ENCODE peak calls at places on chromosome 4, in six cellular contexts. E, T, A, I, O and V are unnamed samples. For H3K4me1, the result is how much of the 10 kb centered on the place peaks cover.

GRCh38 chr4:174260099-174260498 is 23.4 kb downstream of the FBXO8 start:
- DNase-seq in E (no peak), T (no peak), A (no peak), I (no peak), O (peak), V (no peak)

GRCh38 chr4:106142616-106143015 is 173.4 kb downstream of the TBCK start:
- DNase-seq in E (no peak), T (no peak), A (no peak), I (no peak), O (no peak), V (no peak)

GRCh38 chr4:96189761-96190160 is 349.9 kb downstream of the PDHA2 start:
- DNase-seq in E (no peak), T (no peak), A (no peak), I (no peak), O (no peak), V (no peak)

GRCh38 chr4:67198757-67199156 is 346.5 kb downstream of the CENPC start:
- DNase-seq in E (no peak), T (no peak), A (no peak), I (no peak), O (no peak), V (no peak)

GRCh38 chr4:152939655-152940054 is 3.5 kb downstream of the FHDC1 start:
- DNase-seq in E (no peak), T (no peak), A (no peak), I (no peak), O (no peak), V (no peak)

GRCh38 chr4:42417491-42417890 is 20.2 kb downstream of the SHISA3 start:
- DNase-seq in E (no peak), T (no peak), A (no peak), I (no peak), O (no peak), V (no peak)

GRCh38 chr4:145840162-145840768 is 98.4 kb downstream of the ZNF827 start:
- DNase-seq in E (no peak), T (peak), A (no peak), I (no peak), O (peak), V (no peak)

GRCh38 chr4:124389591-124389990 is 322.9 kb downstream of the ANKRD50 start:
- DNase-seq in E (no peak), T (no peak), A (no peak), I (no peak), O (no peak), V (no peak)

GRCh38 chr4:151600432-151600831 is 160.4 kb downstream of the GATB start:
- DNase-seq in E (no peak), T (no peak), A (no peak), I (no peak), O (no peak), V (no peak)

GRCh38 chr4:115360441-115360840 is 247.0 kb upstream of the NDST4 start:
- DNase-seq in E (no peak), T (no peak), A (no peak), I (no peak), O (no peak), V (no peak)

GRCh38 chr4:89212666-89213381 is 94.8 kb downstream of the GPRIN3 start:
- DNase-seq in E (no peak), T (no peak), A (no peak), I (no peak), O (no peak), V (no peak)

GRCh38 chr4:144649646-144650045 is 3.7 kb downstream of the HHIP start:
- DNase-seq in E (no peak), T (no peak), A (no peak), I (no peak), O (no peak), V (no peak)

GRCh38 chr4:137609693-137610450 is 77.6 kb upstream of the PCDH18 start:
- DNase-seq in E (no peak), T (no peak), A (no peak), I (no peak), O (no peak), V (no peak)

GRCh38 chr4:26140150-26140898 is 180.5 kb upstream of the RBPJ start:
- DNase-seq in E (peak), T (no peak), A (no peak), I (no peak), O (no peak), V (no peak)

GRCh38 chr4:42710329-42710728 is 53.4 kb upstream of the ATP8A1 start:
- DNase-seq in E (no peak), T (no peak), A (no peak), I (no peak), O (no peak), V (no peak)

GRCh38 chr4:56723201-56723605 is 42.1 kb upstream of the HOPX start:
- DNase-seq in E (no peak), T (no peak), A (no peak), I (no peak), O (no peak), V (no peak)

GRCh38 chr4:150009533-150009932 is 68.7 kb upstream of the DCLK2 start:
- DNase-seq in E (no peak), T (no peak), A (no peak), I (no peak), O (no peak), V (no peak)

GRCh38 chr4:7823416-7823824 is 116.2 kb downstream of the AFAP1 start:
- DNase-seq in E (peak), T (no peak), A (no peak), I (peak), O (peak), V (no peak)

GRCh38 chr4:40473578-40474388 is 138.7 kb downstream of the CHRNA9 start:
- DNase-seq in E (no peak), T (peak), A (no peak), I (peak), O (no peak), V (no peak)

GRCh38 chr4:82618321-82618720 is 56.5 kb upstream of the TMEM150C start:
- DNase-seq in E (no peak), T (no peak), A (no peak), I (no peak), O (peak), V (no peak)

GRCh38 chr4:118834960-118835895 is 698 bp downstream of the SEC24D start:
- DNase-seq in E (peak), T (peak), A (no peak), I (peak), O (peak), V (peak)

GRCh38 chr4:17284323-17285175 is 227.3 kb downstream of the QDPR start:
- DNase-seq in E (no peak), T (no peak), A (no peak), I (no peak), O (no peak), V (no peak)

GRCh38 chr4:83197555-83198235 is 83.2 kb upstream of the PLAC8 start:
- DNase-seq in E (peak), T (no peak), A (no peak), I (no peak), O (no peak), V (no peak)

GRCh38 chr4:100679926-100680325 is 162.1 kb upstream of the EMCN start:
- DNase-seq in E (no peak), T (no peak), A (no peak), I (no peak), O (no peak), V (no peak)

GRCh38 chr4:151862766-151863165 is 102.0 kb upstream of the GATB start:
- DNase-seq in E (no peak), T (no peak), A (no peak), I (no peak), O (no peak), V (no peak)

GRCh38 chr4:108113229-108113628 is 55.5 kb downstream of the LEF1 start:
- DNase-seq in E (no peak), T (no peak), A (no peak), I (no peak), O (no peak), V (no peak)

GRCh38 chr4:117478702-117479101 is 393.3 kb upstream of the TRAM1L1 start:
- DNase-seq in E (no peak), T (no peak), A (no peak), I (no peak), O (no peak), V (no peak)

GRCh38 chr4:139167774-139168444 is 9.1 kb downstream of the ELF2 start:
- DNase-seq in E (no peak), T (no peak), A (no peak), I (no peak), O (peak), V (no peak)
- TF ChIP-seq CTCF in E (peak), T (peak), A (peak), I (no peak), O (peak), V (peak)

DNA sequence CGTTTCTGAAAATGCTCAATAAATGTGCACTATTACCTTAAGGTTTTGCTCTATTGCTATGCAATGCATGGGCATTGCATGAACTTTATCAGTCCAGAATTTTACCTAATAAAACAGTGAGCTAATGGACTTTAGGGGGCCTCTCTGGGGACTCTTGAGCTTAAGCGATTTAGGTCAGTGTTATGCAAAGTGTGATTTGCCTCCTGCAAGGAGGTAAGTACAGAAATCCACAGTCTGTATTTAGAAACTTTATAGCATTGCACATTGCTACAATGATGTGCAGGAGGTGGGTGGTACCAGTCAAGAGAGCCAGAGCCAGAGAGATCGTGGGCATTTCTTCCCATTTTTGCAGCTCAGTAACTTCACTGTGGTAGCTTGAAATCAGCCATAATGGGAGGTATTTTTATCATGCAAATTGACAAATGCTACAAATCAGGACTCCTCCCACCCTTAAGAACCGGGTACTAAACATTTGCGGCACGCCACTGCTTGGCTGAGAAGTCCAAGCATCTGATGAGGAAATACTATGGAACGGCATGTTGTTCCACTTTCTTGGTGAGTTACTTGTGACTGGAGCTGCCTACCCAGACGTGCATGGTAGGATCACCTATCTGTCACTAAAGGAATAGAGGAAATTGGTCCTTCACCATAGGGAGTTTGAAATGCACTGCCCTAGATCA is 174.6 kb upstream of the PGRMC2 start:
- DNase-seq in E (no peak), T (no peak), A (no peak), I (no peak), O (no peak), V (no peak)
- H3K4me1 ChIP-seq in E (under half), T (under half), A (under half), I (under half), O (under half), V (under half)

GRCh38 chr4:165368567-165368966 is 10.2 kb upstream of the CPE start:
- DNase-seq in E (no peak), T (no peak), A (no peak), I (no peak), O (no peak), V (no peak)

GRCh38 chr4:165369522-165369921 is 9.3 kb upstream of the CPE start:
- DNase-seq in E (no peak), T (no peak), A (no peak), I (no peak), O (no peak), V (no peak)

GRCh38 chr4:165364452-165365080 is 14.2 kb upstream of the CPE start:
- DNase-seq in E (no peak), T (no peak), A (no peak), I (no peak), O (no peak), V (no peak)

GRCh38 chr4:165368114-165368513 is 10.7 kb upstream of the CPE start:
- DNase-seq in E (no peak), T (no peak), A (no peak), I (no peak), O (no peak), V (no peak)

GRCh38 chr4:165367040-165367439 is 11.8 kb upstream of the CPE start:
- DNase-seq in E (no peak), T (no peak), A (no peak), I (peak), O (no peak), V (no peak)
- TF ChIP-seq POLR2AphosphoS5 in E (no peak), T (no peak), A (no peak), I (no peak), O (no peak), V (no peak)

DNA sequence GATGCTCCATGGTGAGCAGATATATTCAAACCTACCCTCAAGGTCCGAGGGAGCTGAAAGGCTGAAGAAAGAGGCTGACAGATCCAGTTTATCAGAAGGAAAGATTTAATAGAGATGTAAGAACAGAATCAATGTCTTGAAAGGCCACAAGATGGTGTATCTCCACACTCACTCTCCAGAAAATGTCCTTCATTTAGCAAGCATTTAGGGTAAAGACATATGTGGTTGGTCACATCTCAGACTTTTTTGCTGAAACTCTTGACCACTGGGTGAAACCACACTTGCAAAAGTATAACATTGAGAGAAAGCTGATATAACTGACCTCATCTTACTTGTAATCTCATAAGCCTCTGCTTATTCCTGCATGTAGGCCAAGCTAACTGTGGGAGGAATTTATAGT is 745.8 kb upstream of the GALNTL6 start:
- DNase-seq in E (no peak), T (peak), A (no peak), I (no peak), O (no peak), V (no peak)
- TF ChIP-seq CTCF in E (no peak), T (no peak), A (no peak), I (no peak), O (no peak), V (no peak)

DNA sequence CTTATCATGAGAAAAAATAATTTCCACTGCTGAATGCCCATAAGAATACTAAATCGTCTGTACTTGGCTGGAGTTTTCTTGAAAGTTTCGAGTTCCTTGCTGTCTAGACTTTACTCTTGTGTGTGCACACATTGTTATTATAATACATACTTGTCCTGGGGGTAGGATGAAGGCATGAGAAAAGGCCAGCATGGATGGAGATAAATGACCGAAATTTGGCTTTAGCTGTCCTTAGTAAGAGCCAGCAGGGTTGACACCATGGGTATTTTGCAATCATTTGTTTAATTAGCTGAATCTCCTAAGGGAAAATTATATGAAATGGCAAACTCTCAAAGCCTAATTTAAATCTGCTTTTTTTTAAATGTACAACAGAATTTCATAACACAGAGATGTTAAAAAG is 641.6 kb downstream of the ADGRL3 start:
- DNase-seq in E (no peak), T (no peak), A (no peak), I (no peak), O (no peak), V (no peak)
- H3K4me1 ChIP-seq in E (under half), T (under half), A (under half), I (under half), O (under half), V (under half)

GRCh38 chr4:76341063-76341462 is 34.5 kb downstream of the STBD1 start:
- DNase-seq in E (no peak), T (no peak), A (no peak), I (no peak), O (no peak), V (no peak)
- TF ChIP-seq POLR2AphosphoS5 in E (no peak), T (no peak), A (no peak), I (no peak), O (no peak), V (no peak)